ENCODE peak calls at places on chromosomes 5 and 9, in nine cellular contexts. A is mesenchymal stem cell; O is CD8-positive, alpha-beta memory T cell; S is astrocyte; R is ovary; I is right lobe of liver; G is effector memory CD4-positive, alpha-beta T cell; K is CD8-positive, alpha-beta T cell; X is K562. Q is an unnamed sample. For H3K27me3, the result is how much of the 10 kb centered on the place peaks cover.

GRCh38 chr5:150001660-150002493 is 1.3 kb downstream of the HMGXB3 start:
- DNase-seq in G (peak), S (peak), X (peak), O (peak), I (peak), R (no peak), A (peak), K (peak), Q (no peak)

GRCh38 chr9:128339761-128340690 is at the start of gene SLC27A4:
- DNase-seq in I (peak), S (peak), G (peak), X (peak), K (peak), O (peak), A (peak), R (peak), Q (peak)

GRCh38 chr9:3735251-3735650 is 209.4 kb upstream of the RFX3 start:
- DNase-seq in K (no peak), G (no peak), S (no peak), A (no peak), R (no peak), I (no peak), X (no peak), O (no peak), Q (no peak)

GRCh38 chr5:43044181-43044914 is 4.2 kb upstream of the ANXA2R start:
- DNase-seq in O (no peak), I (no peak), A (peak), S (peak), K (no peak), G (no peak), X (no peak), R (peak), Q (peak)

GRCh38 chr5:79975422-79975821 is 15.6 kb downstream of the MTX3 start:
- DNase-seq in R (no peak), G (no peak), S (peak), O (no peak), I (no peak), X (no peak), A (no peak), K (no peak), Q (no peak)

GRCh38 chr9:72149231-72149975 is at the start of gene GDA:
- DNase-seq in R (no peak), I (peak), X (no peak), G (no peak), A (no peak), K (no peak), O (no peak), S (no peak), Q (peak)

GRCh38 chr5:14250094-14250777 is 107.1 kb downstream of the TRIO start:
- DNase-seq in O (no peak), K (no peak), A (peak), I (no peak), S (peak), R (peak), X (peak), G (no peak), Q (peak)

GRCh38 chr9:114300153-114300845 is 22.6 kb upstream of the ORM1 start:
- DNase-seq in K (no peak), R (no peak), A (no peak), I (peak), G (no peak), X (no peak), S (no peak), O (no peak), Q (no peak)

GRCh38 chr9:112443200-112443599 is 43.4 kb upstream of the KIAA1958 start:
- DNase-seq in X (peak), O (peak), G (no peak), S (no peak), K (peak), I (no peak), A (peak), R (peak), Q (no peak)

DNA sequence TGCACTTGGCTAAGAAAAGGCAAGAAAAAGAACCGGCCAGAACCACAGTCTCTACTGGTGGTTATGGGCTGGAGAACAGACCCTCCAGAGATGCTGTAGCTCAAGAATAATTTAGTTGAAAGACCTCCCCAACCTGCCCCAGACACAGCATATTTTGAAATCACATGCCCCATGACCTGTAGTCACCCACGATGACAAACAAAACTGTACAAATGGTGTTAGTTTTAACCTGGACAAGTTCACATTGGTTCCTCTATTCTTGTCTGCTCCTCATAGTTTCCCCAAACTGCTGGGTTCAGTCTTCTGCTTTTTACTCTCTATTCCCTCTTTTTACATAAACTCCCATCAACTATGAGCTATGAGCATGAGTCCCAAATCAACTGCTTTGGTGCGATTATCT is 365.3 kb upstream of the CLINT1 start:
- DNase-seq in X (no peak), A (no peak), G (no peak), O (no peak), R (no peak), S (no peak), I (no peak), K (no peak), Q (no peak)
- H3K27ac ChIP-seq in X (no peak), A (no peak), G (no peak), O (no peak), R (no peak), S (no peak), I (no peak), K (no peak), Q (no peak)

DNA sequence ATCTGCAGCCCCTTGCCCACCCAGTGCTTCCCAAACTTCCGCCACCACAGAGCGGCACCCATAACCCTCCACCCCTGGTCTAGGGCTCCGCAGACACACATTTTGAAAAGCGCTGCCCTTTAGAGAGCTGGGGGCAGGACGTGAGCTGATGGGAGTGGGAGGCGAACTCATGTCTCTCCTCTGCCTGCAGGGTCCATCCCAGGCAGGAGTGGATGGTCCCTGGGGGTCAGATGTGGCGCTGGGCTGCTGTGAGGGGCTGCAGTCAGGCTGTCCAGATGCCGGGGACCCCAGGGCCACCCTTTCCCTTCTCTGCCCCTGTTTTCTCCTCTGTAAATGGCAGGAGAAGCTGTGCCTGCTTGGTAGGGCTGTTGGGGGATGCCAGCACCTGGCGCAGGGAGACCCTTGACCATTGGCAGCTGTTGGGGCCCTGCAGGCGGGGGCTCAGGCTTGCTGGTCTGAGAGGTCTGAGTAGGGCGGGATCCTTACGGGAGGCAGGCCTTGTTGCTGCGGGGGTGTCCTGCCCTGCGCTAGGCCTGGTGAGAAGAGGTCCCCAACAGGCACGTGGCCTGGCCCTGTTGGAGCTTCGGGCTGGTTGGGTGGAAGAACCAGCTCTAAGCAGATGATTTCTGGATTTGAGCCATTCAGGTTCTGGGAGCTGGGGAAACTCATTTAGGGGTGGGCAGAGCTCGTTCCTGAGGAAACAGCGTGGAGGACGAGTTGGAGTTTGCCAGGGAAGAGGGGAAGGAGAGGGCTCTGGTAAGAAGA is 10.3 kb upstream of the RNU6ATAC start:
- DNase-seq in G (no peak), R (no peak), I (peak), A (no peak), S (no peak), K (no peak), O (no peak), X (no peak), Q (no peak)
- H3K27me3 ChIP-seq in G (under half), R (under half), I (under half), A (under half), S (under half), K (under half), O (under half), X (half or more), Q (under half)

GRCh38 chr9:81408951-81409350 is 280.4 kb downstream of the TLE1 start:
- DNase-seq in A (no peak), G (no peak), X (no peak), I (no peak), K (no peak), O (no peak), R (no peak), S (no peak), Q (no peak)
- H3K4me3 ChIP-seq in A (no peak), G (no peak), X (no peak), I (no peak), K (no peak), O (no peak), R (no peak), S (no peak), Q (no peak)

GRCh38 chr9:97761879-97762278 is 64.7 kb upstream of the XPA start:
- DNase-seq in A (no peak), S (no peak), G (no peak), O (no peak), X (no peak), I (no peak), R (no peak), K (no peak), Q (no peak)
- H3K27ac ChIP-seq in A (no peak), S (no peak), G (no peak), O (no peak), X (no peak), I (no peak), R (no peak), K (no peak), Q (no peak)

Q was measured in left lung.